ENCODE peak calls at places on chromosomes 4 and X, in eight cellular contexts. V is CD8-positive, alpha-beta T cell; G is brain microvascular endothelial cell; O is testis; L is uterus; Z is WERI-Rb-1; R is lower lobe of right lung; K is stomach. P is an unnamed sample.

GRCh38 chr4:177251237-177251636 is 58.4 kb upstream of the NEIL3 start:
- DNase-seq in L (no peak), G (no peak), V (no peak), K (no peak), O (no peak), Z (no peak), R (no peak), P (no peak)

GRCh38 chr4:9704551-9705332 is 76.7 kb upstream of the DRD5 start:
- DNase-seq in O (no peak), L (no peak), Z (peak; percentile 72), K (no peak), G (no peak), R (no peak), V (no peak), P (no peak)

GRCh38 chr4:15392053-15392805 is 35.6 kb upstream of the C1QTNF7 start:
- DNase-seq in G (no peak), V (no peak), R (no peak), L (no peak), K (no peak), Z (no peak), O (no peak), P (no peak)

GRCh38 chrX:48509245-48509590 is 426 bp downstream of the PORCN start:
- DNase-seq in R (no peak), K (no peak), V (no peak), O (no peak), Z (no peak), G (no peak), L (no peak), P (no peak)

GRCh38 chrX:53704854-53705253 is 18.3 kb upstream of the HUWE1 start:
- DNase-seq in R (no peak), G (no peak), K (no peak), V (no peak), Z (no peak), O (no peak), L (no peak), P (no peak)

GRCh38 chr4:83454626-83455025 is 997 bp downstream of the HELQ start:
- DNase-seq in V (no peak), R (no peak), G (peak; percentile 8), O (no peak), K (no peak), L (no peak), Z (no peak), P (no peak)

GRCh38 chr4:134627386-134627785 is 425.8 kb upstream of the PABPC4L start:
- DNase-seq in L (no peak), G (no peak), V (no peak), O (no peak), Z (no peak), K (no peak), R (no peak), P (no peak)

GRCh38 chrX:104854790-104855340 is 288.9 kb downstream of the IL1RAPL2 start:
- DNase-seq in L (no peak), O (no peak), V (no peak), K (no peak), Z (no peak), G (no peak), R (no peak), P (no peak)

GRCh38 chr4:75710246-75710645 is 14.1 kb upstream of the USO1 start:
- DNase-seq in G (peak; percentile 11), V (no peak), R (no peak), K (no peak), Z (no peak), O (no peak), L (no peak), P (no peak)

GRCh38 chr4:158667651-158668198 is 4.0 kb downstream of the C4orf46 start:
- DNase-seq in K (no peak), O (no peak), V (no peak), G (peak; percentile 16), Z (peak; percentile 60), R (no peak), L (no peak), P (no peak)
- TF ChIP-seq CTCF in K (no peak), O (no peak), V (peak; percentile 67), G (peak; percentile 77), Z (peak; percentile 65), R (peak; percentile 51), L (no peak), P (peak; percentile 52)

GRCh38 chr4:167775374-167775773 is 317.0 kb upstream of the ANXA10 start:
- DNase-seq in V (no peak), G (no peak), Z (no peak), L (no peak), K (no peak), R (no peak), O (no peak), P (no peak)

GRCh38 chr4:167779864-167780263 is 312.5 kb upstream of the ANXA10 start:
- DNase-seq in K (no peak), R (no peak), Z (no peak), V (no peak), G (no peak), L (no peak), O (no peak), P (no peak)

GRCh38 chr4:167774646-167775045 is 317.7 kb upstream of the ANXA10 start:
- DNase-seq in G (no peak), V (no peak), O (no peak), L (no peak), R (no peak), Z (no peak), K (no peak), P (no peak)

GRCh38 chr4:167779280-167779679 is 313.1 kb upstream of the ANXA10 start:
- DNase-seq in R (no peak), V (no peak), K (no peak), O (no peak), Z (no peak), G (no peak), L (no peak), P (no peak)
- TF ChIP-seq CTCF in R (no peak), V (no peak), K (no peak), O (no peak), Z (no peak), G (no peak), L (no peak), P (no peak)

DNA sequence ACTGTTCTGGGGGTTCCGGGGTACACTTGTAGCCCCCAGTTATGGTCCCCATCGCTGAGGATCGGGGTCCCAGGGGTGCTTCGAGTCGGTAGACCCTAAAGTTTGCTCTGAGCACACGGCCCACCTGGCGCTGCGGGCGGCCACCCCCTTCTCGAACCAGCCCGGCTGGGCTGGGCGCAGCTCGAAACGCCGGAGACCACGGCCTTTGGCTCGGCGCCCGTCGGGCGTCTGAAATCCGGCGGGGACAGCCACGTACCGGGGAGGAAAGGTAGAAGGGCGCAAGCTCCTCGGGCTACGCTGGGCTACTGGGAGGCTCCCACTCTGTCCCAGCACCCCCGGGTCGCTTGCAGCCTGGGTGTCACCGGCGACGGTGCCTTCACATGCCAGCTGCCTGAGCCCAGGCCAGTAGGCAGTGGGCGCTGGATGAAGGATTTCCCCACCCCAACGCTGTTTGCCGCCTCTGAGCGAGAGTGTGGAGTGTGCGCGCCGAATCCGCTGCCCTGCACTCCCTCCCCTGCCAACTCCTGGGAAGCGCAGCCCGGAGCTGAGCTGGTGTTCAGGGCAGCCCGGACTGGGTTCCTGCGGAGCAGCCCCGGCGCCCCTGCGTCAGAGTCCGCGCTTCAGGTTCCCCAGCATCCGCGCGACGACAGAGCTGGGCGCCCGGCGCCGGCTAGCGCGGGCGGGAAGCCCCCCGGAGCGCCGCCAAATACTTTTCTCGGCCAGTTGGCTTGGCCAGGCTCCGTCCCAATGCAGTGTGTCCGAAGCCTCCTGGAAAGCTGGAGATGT is 637 bp downstream of the MAMLD1 start:
- DNase-seq in K (no peak), V (no peak), R (peak; percentile 47), O (no peak), G (no peak), L (no peak), Z (no peak), P (peak; percentile 68)
- TF ChIP-seq CTCF in K (no peak), V (no peak), R (no peak), O (no peak), G (peak; percentile 22), L (no peak), Z (no peak), P (no peak)

GRCh38 chr4:120918092-120918491 is 4.4 kb downstream of the PRDM5 start:
- DNase-seq in R (no peak), V (no peak), G (no peak), L (no peak), Z (no peak), K (no peak), O (no peak), P (no peak)

GRCh38 chr4:120918788-120919187 is 3.7 kb downstream of the PRDM5 start:
- DNase-seq in L (no peak), R (no peak), Z (no peak), V (no peak), K (no peak), G (no peak), O (peak; percentile 24), P (no peak)

GRCh38 chr4:120920666-120921065 is 1.9 kb downstream of the PRDM5 start:
- DNase-seq in G (no peak), R (no peak), V (no peak), Z (no peak), O (no peak), L (no peak), K (no peak), P (no peak)

GRCh38 chr4:120921456-120922389 is 803 bp downstream of the PRDM5 start:
- DNase-seq in Z (peak; percentile 76), K (peak; percentile 59), R (peak; percentile 75), O (peak; percentile 83), G (peak; percentile 27), V (peak; percentile 62), L (peak; percentile 63), P (peak; percentile 88)

DNA sequence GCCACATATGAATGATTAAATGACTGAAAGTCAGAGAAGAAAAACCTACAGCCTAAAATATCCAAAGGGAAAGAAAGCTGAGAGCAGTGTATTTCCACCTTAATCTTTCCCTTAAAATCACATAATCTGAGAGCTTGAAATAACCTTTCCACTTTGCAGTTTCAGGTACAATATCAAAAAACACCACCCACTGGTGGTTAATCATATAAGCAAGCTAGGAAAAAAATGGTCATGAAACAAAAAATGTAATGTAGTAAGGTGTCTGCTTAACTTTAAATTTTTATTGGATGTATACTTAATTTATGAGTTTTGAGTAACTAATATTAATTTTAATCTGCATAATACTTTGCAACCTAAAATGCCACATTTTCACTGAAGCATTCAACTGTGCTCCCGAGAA is 3.2 kb downstream of the PRDM5 start:
- DNase-seq in R (no peak), Z (no peak), G (no peak), O (no peak), V (no peak), K (no peak), L (no peak), P (no peak)
- TF ChIP-seq CTCF in R (no peak), Z (no peak), G (peak; percentile 7), O (no peak), V (peak; percentile 27), K (no peak), L (no peak), P (no peak)

GRCh38 chr4:124409044-124409443 is 303.5 kb downstream of the ANKRD50 start:
- DNase-seq in O (no peak), L (no peak), V (no peak), Z (no peak), K (no peak), R (no peak), G (peak; percentile 35), P (no peak)
- TF ChIP-seq CTCF in O (no peak), L (no peak), V (no peak), Z (no peak), K (no peak), R (no peak), G (no peak), P (no peak)

GRCh38 chr4:176034498-176034897 is 31.1 kb upstream of the WDR17 start:
- DNase-seq in L (peak; percentile 33), O (peak; percentile 17), V (no peak), G (no peak), K (no peak), Z (peak; percentile 23), R (no peak), P (no peak)
- TF ChIP-seq CTCF in L (peak; percentile 44), O (no peak), V (no peak), G (no peak), K (no peak), Z (no peak), R (peak; percentile 42), P (peak; percentile 46)

P was measured in upper lobe of right lung.